ENCODE peak calls at places on chromosomes 5 and 9, in nine cellular contexts. One of them, this sample, is unnamed.

GRCh38 chr5:139903805-139904565 is 108.4 kb downstream of the PSD2 start:
- DNase-seq in HepG2: no peak
- DNase-seq in K562: no peak
- DNase-seq in stomach: no peak
- DNase-seq in transverse colon: no peak
- DNase-seq in H1: peak; percentile 78
- DNase-seq in sigmoid colon: peak; percentile 61
- DNase-seq in ovary: peak; percentile 68
- DNase-seq in tibial nerve: no peak
- DNase-seq in this sample: peak; percentile 59

GRCh38 chr5:10632110-10632903 is 68.4 kb downstream of the ANKRD33B start:
- DNase-seq in HepG2: no peak
- DNase-seq in K562: no peak
- DNase-seq in stomach: no peak
- DNase-seq in transverse colon: peak; percentile 53
- DNase-seq in H1: no peak
- DNase-seq in sigmoid colon: peak; percentile 50
- DNase-seq in ovary: no peak
- DNase-seq in tibial nerve: no peak
- DNase-seq in this sample: no peak

GRCh38 chr5:36357391-36357790 is 55.7 kb upstream of the RANBP3L start:
- DNase-seq in HepG2: no peak
- DNase-seq in K562: no peak
- DNase-seq in stomach: no peak
- DNase-seq in transverse colon: no peak
- DNase-seq in H1: no peak
- DNase-seq in sigmoid colon: no peak
- DNase-seq in ovary: no peak
- DNase-seq in tibial nerve: no peak
- DNase-seq in this sample: no peak

GRCh38 chr5:145975361-145976066 is 39.1 kb downstream of the SH3RF2 start:
- DNase-seq in HepG2: peak; percentile 93
- DNase-seq in K562: no peak
- DNase-seq in stomach: peak; percentile 37
- DNase-seq in transverse colon: no peak
- DNase-seq in H1: no peak
- DNase-seq in sigmoid colon: no peak
- DNase-seq in ovary: no peak
- DNase-seq in tibial nerve: no peak
- DNase-seq in this sample: no peak

GRCh38 chr5:40401965-40402364 is 277.8 kb upstream of the PTGER4 start:
- DNase-seq in HepG2: no peak
- DNase-seq in K562: no peak
- DNase-seq in stomach: no peak
- DNase-seq in transverse colon: no peak
- DNase-seq in H1: no peak
- DNase-seq in sigmoid colon: no peak
- DNase-seq in ovary: no peak
- DNase-seq in tibial nerve: no peak
- DNase-seq in this sample: no peak

GRCh38 chr5:1943481-1943880 is 60.8 kb upstream of the IRX4 start:
- DNase-seq in HepG2: no peak
- DNase-seq in K562: no peak
- DNase-seq in stomach: no peak
- DNase-seq in transverse colon: no peak
- DNase-seq in H1: no peak
- DNase-seq in sigmoid colon: no peak
- DNase-seq in ovary: no peak
- DNase-seq in tibial nerve: no peak
- DNase-seq in this sample: no peak

GRCh38 chr5:38104497-38105230 is 153.7 kb upstream of the EGFLAM start:
- DNase-seq in HepG2: peak; percentile 99
- DNase-seq in K562: no peak
- DNase-seq in stomach: no peak
- DNase-seq in transverse colon: no peak
- DNase-seq in H1: no peak
- DNase-seq in sigmoid colon: no peak
- DNase-seq in ovary: no peak
- DNase-seq in tibial nerve: no peak
- DNase-seq in this sample: no peak

GRCh38 chr5:146048994-146049703 is 56.2 kb downstream of the PLAC8L1 start:
- DNase-seq in HepG2: peak; percentile 66
- DNase-seq in K562: peak; percentile 78
- DNase-seq in stomach: peak; percentile 62
- DNase-seq in transverse colon: peak; percentile 65
- DNase-seq in H1: peak; percentile 76
- DNase-seq in sigmoid colon: no peak
- DNase-seq in ovary: no peak
- DNase-seq in tibial nerve: peak; percentile 77
- DNase-seq in this sample: no peak

GRCh38 chr9:127667127-127667844 is 39.5 kb upstream of the CFAP157 start:
- DNase-seq in HepG2: no peak
- DNase-seq in K562: no peak
- DNase-seq in stomach: no peak
- DNase-seq in transverse colon: no peak
- DNase-seq in H1: no peak
- DNase-seq in sigmoid colon: no peak
- DNase-seq in ovary: no peak
- DNase-seq in tibial nerve: peak; percentile 14
- DNase-seq in this sample: no peak

DNA sequence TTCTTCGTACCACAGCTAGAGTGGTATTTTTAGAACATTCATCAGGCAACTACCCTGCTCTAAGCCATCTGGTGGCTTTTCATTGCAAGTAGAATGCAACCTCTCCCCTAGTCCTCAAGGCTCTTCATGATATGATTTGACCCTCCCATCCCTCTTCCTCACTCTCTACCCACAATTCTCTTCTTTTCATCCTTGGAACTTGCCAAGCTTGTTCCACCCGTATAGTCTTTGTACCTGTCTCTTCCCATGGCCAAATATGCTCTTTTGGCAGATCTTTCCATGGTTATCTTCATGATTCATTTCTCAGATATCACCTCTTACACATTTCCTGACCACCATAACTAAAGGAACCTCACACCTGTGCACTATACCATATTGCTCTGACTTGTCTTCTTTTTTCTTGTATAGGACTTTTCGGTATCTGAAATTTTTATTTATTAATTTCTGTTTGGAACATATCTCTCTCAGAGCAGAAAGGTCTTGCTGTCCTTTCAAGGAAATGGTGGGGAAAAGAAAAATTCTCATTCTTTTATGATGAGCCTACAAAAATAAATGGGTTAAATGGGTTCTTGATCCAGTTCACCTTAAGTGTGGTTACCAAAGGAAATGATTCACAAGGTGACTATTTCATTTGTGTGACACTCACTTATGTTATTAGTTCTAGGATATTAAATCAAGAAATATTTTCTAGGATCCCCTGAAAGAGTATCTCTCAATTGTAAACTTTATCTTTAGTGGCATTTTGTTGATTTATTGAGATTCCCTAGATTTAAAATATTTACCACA is 3.7 kb upstream of the CD274 start:
- DNase-seq in HepG2: no peak
- DNase-seq in K562: no peak
- DNase-seq in stomach: no peak
- DNase-seq in transverse colon: no peak
- DNase-seq in H1: no peak
- DNase-seq in sigmoid colon: no peak
- DNase-seq in ovary: no peak
- DNase-seq in tibial nerve: no peak
- DNase-seq in this sample: no peak
- TF ChIP-seq CTCF in HepG2: no peak
- TF ChIP-seq CTCF in K562: no peak
- TF ChIP-seq CTCF in stomach: no peak
- TF ChIP-seq CTCF in transverse colon: no peak
- TF ChIP-seq CTCF in H1: no peak
- TF ChIP-seq CTCF in sigmoid colon: no peak
- TF ChIP-seq CTCF in ovary: no peak
- TF ChIP-seq CTCF in tibial nerve: no peak
- TF ChIP-seq CTCF in this sample: no peak

GRCh38 chr5:148640471-148640870 is 13.9 kb downstream of the HTR4 start:
- DNase-seq in HepG2: no peak
- DNase-seq in K562: no peak
- DNase-seq in stomach: no peak
- DNase-seq in transverse colon: no peak
- DNase-seq in H1: no peak
- DNase-seq in sigmoid colon: no peak
- DNase-seq in ovary: no peak
- DNase-seq in tibial nerve: no peak
- DNase-seq in this sample: no peak
- TF ChIP-seq EP300 in HepG2: no peak
- TF ChIP-seq EP300 in K562: no peak
- TF ChIP-seq EP300 in stomach: no peak
- TF ChIP-seq EP300 in transverse colon: no peak
- TF ChIP-seq EP300 in H1: no peak
- TF ChIP-seq EP300 in sigmoid colon: no peak
- TF ChIP-seq EP300 in ovary: no peak
- TF ChIP-seq EP300 in tibial nerve: no peak
- TF ChIP-seq EP300 in this sample: no peak

GRCh38 chr9:134358026-134358967 is 32.0 kb downstream of the RXRA start:
- DNase-seq in HepG2: no peak
- DNase-seq in K562: no peak
- DNase-seq in stomach: peak; percentile 62
- DNase-seq in transverse colon: no peak
- DNase-seq in H1: no peak
- DNase-seq in sigmoid colon: peak; percentile 87
- DNase-seq in ovary: peak; percentile 68
- DNase-seq in tibial nerve: no peak
- DNase-seq in this sample: no peak
- H3K36me3 ChIP-seq in HepG2: no peaks in the 10 kb centered on the region
- H3K36me3 ChIP-seq in K562: no peaks in the 10 kb centered on the region
- H3K36me3 ChIP-seq in stomach: no peaks in the 10 kb centered on the region
- H3K36me3 ChIP-seq in transverse colon: no peaks in the 10 kb centered on the region
- H3K36me3 ChIP-seq in H1: no peaks in the 10 kb centered on the region
- H3K36me3 ChIP-seq in sigmoid colon: no peaks in the 10 kb centered on the region
- H3K36me3 ChIP-seq in ovary: no peaks in the 10 kb centered on the region
- H3K36me3 ChIP-seq in tibial nerve: no peaks in the 10 kb centered on the region
- H3K36me3 ChIP-seq in this sample: no peaks in the 10 kb centered on the region

DNA sequence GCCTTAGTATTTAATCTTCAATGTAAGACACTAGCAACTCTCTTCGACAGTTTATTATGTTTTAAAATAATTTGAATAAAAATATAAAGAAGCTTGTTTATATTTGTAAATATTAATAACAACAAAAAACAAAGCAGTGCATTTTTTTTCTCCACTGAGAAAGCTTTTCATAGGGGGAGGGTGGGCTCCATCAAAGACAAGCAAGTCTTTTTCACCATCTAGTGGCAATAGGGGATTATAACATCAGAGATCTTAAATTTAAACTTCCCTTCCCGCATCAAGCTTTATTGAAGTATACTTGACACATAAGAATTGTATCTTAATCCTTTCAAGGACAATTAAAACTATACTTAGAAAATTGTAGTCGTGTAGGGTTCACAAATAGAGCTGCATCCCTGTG is 9.3 kb upstream of the OR13F1 start:
- DNase-seq in HepG2: no peak
- DNase-seq in K562: no peak
- DNase-seq in stomach: no peak
- DNase-seq in transverse colon: no peak
- DNase-seq in H1: no peak
- DNase-seq in sigmoid colon: no peak
- DNase-seq in ovary: no peak
- DNase-seq in tibial nerve: no peak
- DNase-seq in this sample: no peak
- TF ChIP-seq CTCF in HepG2: no peak
- TF ChIP-seq CTCF in K562: no peak
- TF ChIP-seq CTCF in stomach: peak; percentile 10
- TF ChIP-seq CTCF in transverse colon: no peak
- TF ChIP-seq CTCF in H1: peak; percentile 42
- TF ChIP-seq CTCF in sigmoid colon: no peak
- TF ChIP-seq CTCF in ovary: no peak
- TF ChIP-seq CTCF in tibial nerve: no peak
- TF ChIP-seq CTCF in this sample: no peak